ENCODE peak calls at places on chromosome 14, in ten cellular contexts. J is K562, Y is coronary artery, Q is MM.1S, G is GM23338, M is HFFc6, Z is omental fat pad, I is GM13976, V is Peyer's patch, K is hepatocyte. E is an unnamed sample.

GRCh38 chr14:72516936-72517408 is 376.9 kb downstream of the DPF3 start:
- DNase-seq in G (peak; percentile 84), M (peak; percentile 77), I (peak; percentile 47), K (peak; percentile 78), V (peak; percentile 62), J (peak; percentile 35), Y (no peak), Q (peak; percentile 72), Z (peak; percentile 62), E (peak; percentile 84)

GRCh38 chr14:98957211-98958047 is 314.6 kb downstream of the BCL11B start:
- DNase-seq in G (no peak), V (no peak), M (peak; percentile 23), J (no peak), Y (peak; percentile 84), I (no peak), Q (no peak), K (peak; percentile 70), Z (peak; percentile 72), E (no peak)

GRCh38 chr14:104150201-104151027 is 12.0 kb downstream of the KIF26A start:
- DNase-seq in M (no peak), Q (no peak), Y (no peak), I (no peak), K (peak; percentile 89), G (peak; percentile 83), V (no peak), J (peak; percentile 24), Z (no peak), E (no peak)

GRCh38 chr14:106318700-106319099 is 792.3 kb downstream of the TMEM121 start:
- DNase-seq in Z (no peak), I (peak; percentile 68), G (no peak), J (peak; percentile 57), Q (no peak), V (no peak), M (no peak), K (no peak), Y (no peak), E (peak; percentile 67)

GRCh38 chr14:99604766-99605298 is 825 bp upstream of the CCDC85C start:
- DNase-seq in Q (peak; percentile 11), G (peak; percentile 60), K (peak; percentile 75), I (no peak), Z (no peak), V (no peak), J (peak; percentile 39), M (no peak), Y (no peak), E (peak; percentile 38)

GRCh38 chr14:94882401-94882800 is 112.5 kb upstream of the GSC start:
- DNase-seq in I (no peak), K (no peak), Y (no peak), Z (no peak), G (no peak), J (no peak), M (no peak), Q (no peak), V (no peak), E (no peak)

GRCh38 chr14:53500191-53500590 is 347.1 kb upstream of the DDHD1 start:
- DNase-seq in Z (no peak), Q (no peak), V (no peak), J (no peak), K (no peak), G (no peak), Y (no peak), M (no peak), I (no peak), E (no peak)

GRCh38 chr14:42533476-42533875 is 926.8 kb downstream of the LRFN5 start:
- DNase-seq in V (no peak), K (no peak), Z (no peak), Q (no peak), M (no peak), Y (no peak), I (no peak), G (no peak), J (no peak), E (no peak)

GRCh38 chr14:34364201-34364600 is 97.8 kb downstream of the SPTSSA start:
- DNase-seq in V (no peak), J (no peak), M (no peak), Q (no peak), G (no peak), Y (no peak), I (no peak), K (no peak), Z (no peak), E (no peak)

GRCh38 chr14:87386453-87386980 is 606.5 kb downstream of the GALC start:
- DNase-seq in Z (no peak), V (no peak), Y (no peak), G (no peak), K (no peak), J (no peak), Q (no peak), I (no peak), M (no peak), E (no peak)

GRCh38 chr14:100671386-100671901 is 55.2 kb upstream of the DLK1 start:
- DNase-seq in K (no peak), G (no peak), Q (no peak), V (no peak), M (no peak), Z (no peak), I (no peak), J (no peak), Y (no peak), E (no peak)

GRCh38 chr14:100806386-100806785 is 19.5 kb upstream of the MEG3 start:
- DNase-seq in M (no peak), K (no peak), Q (no peak), Z (no peak), G (no peak), Y (no peak), V (no peak), J (no peak), I (no peak), E (no peak)

GRCh38 chr14:101972126-101972785 is 7.9 kb downstream of the DYNC1H1 start:
- DNase-seq in J (peak; percentile 39), I (no peak), M (peak; percentile 99), G (peak; percentile 46), V (peak; percentile 69), Y (peak; percentile 90), Z (peak; percentile 69), Q (no peak), K (peak; percentile 93), E (no peak)

GRCh38 chr14:79861111-79861510 is 350.2 kb downstream of the DIO2 start:
- DNase-seq in J (no peak), Q (no peak), K (no peak), V (no peak), Y (no peak), G (peak; percentile 53), Z (no peak), M (no peak), I (no peak), E (no peak)

GRCh38 chr14:57066887-57067513 is 201.7 kb downstream of the EXOC5 start:
- DNase-seq in Q (peak; percentile 36), Y (no peak), K (peak; percentile 65), Z (no peak), G (peak; percentile 83), V (peak; percentile 59), J (peak; percentile 17), M (no peak), I (peak; percentile 52), E (peak; percentile 69)

GRCh38 chr14:98633380-98633779 is 638.6 kb downstream of the BCL11B start:
- DNase-seq in Q (no peak), K (peak; percentile 7), I (no peak), Y (no peak), M (no peak), Z (no peak), J (no peak), G (no peak), V (no peak), E (no peak)

GRCh38 chr14:64159588-64159987 is 134.6 kb downstream of the ESR2 start:
- DNase-seq in J (no peak), Q (no peak), M (no peak), Y (no peak), V (no peak), Z (no peak), K (no peak), G (no peak), I (no peak), E (no peak)
- TF ChIP-seq CTCF in J (no peak), Q (no peak), M (no peak), Y (no peak), V (no peak), Z (no peak), K (no peak), G (peak; percentile 57), I (no peak), E (no peak)

GRCh38 chr14:22047105-22047504 is 373.5 kb upstream of the OR4E1 start:
- DNase-seq in I (peak; percentile 36), Q (peak; percentile 64), G (peak; percentile 80), Z (no peak), V (no peak), Y (no peak), K (peak; percentile 68), J (no peak), M (no peak), E (peak; percentile 48)
- TF ChIP-seq CTCF in I (peak; percentile 19), Q (peak; percentile 50), G (peak; percentile 61), Z (no peak), V (peak; percentile 25), Y (no peak), K (peak; percentile 47), J (peak; percentile 21), M (no peak), E (peak; percentile 43)

DNA sequence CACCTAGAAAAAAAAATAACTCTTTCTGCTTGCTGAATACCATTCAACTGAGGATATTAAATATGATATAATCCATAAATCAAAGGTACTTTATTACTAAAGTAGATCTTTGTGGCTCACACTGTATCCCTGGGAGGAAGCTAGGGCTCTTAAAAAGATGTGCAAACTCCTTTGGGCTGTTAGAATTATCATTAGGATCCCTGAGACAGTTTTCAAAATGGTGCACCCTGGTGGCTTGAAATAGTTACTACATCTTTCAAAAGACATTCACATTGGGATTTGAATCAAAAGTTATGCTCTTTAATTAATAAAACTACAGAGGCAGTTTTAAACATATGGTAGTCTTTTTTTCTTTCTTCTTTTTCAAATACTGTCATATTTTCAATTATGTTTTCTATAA is 228.5 kb upstream of the G2E3 start:
- DNase-seq in Q (no peak), Y (no peak), Z (no peak), V (no peak), M (no peak), K (no peak), J (peak; percentile 26), I (no peak), G (peak; percentile 48), E (no peak)
- TF ChIP-seq CTCF in Q (peak; percentile 34), Y (no peak), Z (no peak), V (no peak), M (peak; percentile 81), K (peak; percentile 22), J (peak; percentile 9), I (no peak), G (peak; percentile 39), E (peak; percentile 58)

DNA sequence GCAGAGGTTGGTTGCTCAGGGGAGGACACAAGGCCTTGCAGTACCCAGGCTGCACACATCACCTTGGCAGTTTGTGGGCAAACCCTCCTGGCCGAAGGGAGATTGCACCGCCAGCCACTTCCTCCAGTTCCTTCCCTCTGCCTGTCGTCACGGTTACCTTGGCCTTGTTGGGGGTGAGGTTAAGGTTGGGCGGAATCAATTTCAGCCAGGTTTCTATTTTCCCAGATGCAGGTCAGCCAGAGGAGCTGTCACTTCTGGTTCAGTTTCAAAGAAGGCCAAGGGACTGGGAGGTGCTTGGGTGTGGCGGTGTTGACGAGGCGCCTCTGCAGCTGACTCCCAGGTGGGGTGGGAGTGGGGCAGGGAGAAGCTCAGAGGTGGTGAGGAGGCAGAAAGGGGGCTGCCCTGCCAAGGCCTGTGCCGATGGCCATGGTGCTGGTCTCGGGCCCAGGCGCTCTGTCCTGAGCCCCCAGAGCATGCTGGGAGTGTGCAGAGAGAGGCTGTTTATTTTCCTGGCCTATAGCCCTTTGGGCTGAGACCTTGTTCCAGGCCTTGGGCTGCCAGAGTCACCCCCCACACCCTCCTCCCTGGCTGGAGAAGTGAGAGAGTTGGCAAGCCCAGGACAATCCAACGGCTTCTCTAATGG is 31.4 kb downstream of the JDP2 start:
- DNase-seq in G (peak; percentile 40), Z (no peak), Q (no peak), J (no peak), K (no peak), Y (no peak), M (no peak), I (no peak), V (peak; percentile 70), E (no peak)
- TF ChIP-seq CTCF in G (no peak), Z (no peak), Q (no peak), J (no peak), K (no peak), Y (no peak), M (no peak), I (no peak), V (no peak), E (no peak)

E was measured in activated CD8-positive, alpha-beta T cell treated with anti-CD3 and anti-CD28 coated beads for 36 hours.